ENCODE peak calls at places on chromosomes 3 and 15, in ten cellular contexts. C is left cardiac atrium; D is left ventricle myocardium superior; T is CD8-positive, alpha-beta T cell; X is B cell; A is epithelial cell of esophagus; O is A549; V is HS-5; P is hypothalamus; E is SJSA1. L is an unnamed sample.

GRCh38 chr3:74623261-74623836 is 8.9 kb upstream of the CNTN3 start:
- DNase-seq in C (no peak), D (no peak), T (no peak), X (no peak), A (peak), O (no peak), V (no peak), P (no peak), E (no peak), L (no peak)

GRCh38 chr15:56038015-56038414 is 44.6 kb upstream of the NEDD4 start:
- DNase-seq in C (no peak), D (no peak), T (no peak), X (no peak), A (peak), O (no peak), V (peak), P (no peak), E (no peak), L (no peak)

GRCh38 chr3:52220380-52221026 is 4.9 kb downstream of the TLR9 start:
- DNase-seq in C (peak), D (peak), T (peak), X (peak), A (peak), O (peak), V (no peak), P (peak), E (peak), L (peak)

GRCh38 chr15:32790352-32790999 is 72.7 kb downstream of the GREM1 start:
- DNase-seq in C (no peak), D (no peak), T (no peak), X (no peak), A (peak), O (no peak), V (no peak), P (no peak), E (peak), L (no peak)

GRCh38 chr3:30161370-30161769 is 445.0 kb upstream of the TGFBR2 start:
- DNase-seq in C (peak), D (no peak), T (no peak), X (no peak), A (peak), O (no peak), V (peak), P (no peak), E (no peak), L (no peak)

GRCh38 chr15:34883633-34884032 is 85.9 kb downstream of the AQR start:
- DNase-seq in C (no peak), D (no peak), T (no peak), X (no peak), A (peak), O (no peak), V (no peak), P (no peak), E (no peak), L (no peak)

GRCh38 chr15:50114381-50114780 is 4.7 kb downstream of the ATP8B4 start:
- DNase-seq in C (peak), D (peak), T (no peak), X (no peak), A (no peak), O (no peak), V (no peak), P (no peak), E (no peak), L (no peak)

GRCh38 chr3:177197041-177197933 is at the start of gene TBL1XR1:
- DNase-seq in C (peak), D (peak), T (peak), X (peak), A (peak), O (peak), V (no peak), P (peak), E (peak), L (peak)

GRCh38 chr15:75143738-75144334 is 57.8 kb upstream of the C15orf39 start:
- DNase-seq in C (no peak), D (no peak), T (no peak), X (no peak), A (no peak), O (no peak), V (no peak), P (no peak), E (no peak), L (no peak)

GRCh38 chr15:22786868-22787698 is 639 bp downstream of the NIPA1 start:
- DNase-seq in C (no peak), D (peak), T (no peak), X (no peak), A (peak), O (peak), V (no peak), P (peak), E (peak), L (peak)

L was measured in pancreas.